ENCODE peak calls at places on chromosomes 4 and X, in four cellular contexts. One of them, this sample, is unnamed.

GRCh38 chr4:141614878-141615586 is 21.4 kb upstream of the IL15 start:
- DNase-seq in HepG2: no peak
- DNase-seq in GM12878: no peak
- DNase-seq in H1: no peak
- DNase-seq in this sample: no peak

GRCh38 chr4:89715611-89716010 is 121.3 kb downstream of the SNCA start:
- DNase-seq in H1: no peak
- DNase-seq in GM12878: no peak
- DNase-seq in HepG2: no peak
- DNase-seq in this sample: no peak

GRCh38 chrX:24023972-24024664 is 2.9 kb downstream of the KLHL15 start:
- DNase-seq in HepG2: no peak
- DNase-seq in H1: no peak
- DNase-seq in GM12878: no peak
- DNase-seq in this sample: no peak

GRCh38 chr4:7780751-7781348 is 158.8 kb downstream of the AFAP1 start:
- DNase-seq in HepG2: no peak
- DNase-seq in GM12878: no peak
- DNase-seq in H1: no peak
- DNase-seq in this sample: no peak

GRCh38 chr4:113673450-113673849 is 88.1 kb downstream of the CAMK2D start:
- DNase-seq in GM12878: no peak
- DNase-seq in H1: no peak
- DNase-seq in HepG2: no peak
- DNase-seq in this sample: no peak

GRCh38 chr4:24646777-24647460 is 62.6 kb upstream of the DHX15 start:
- DNase-seq in GM12878: no peak
- DNase-seq in H1: no peak
- DNase-seq in HepG2: no peak
- DNase-seq in this sample: no peak

GRCh38 chrX:17613979-17614572 is 123.2 kb upstream of the SCML1 start:
- DNase-seq in HepG2: peak
- DNase-seq in GM12878: no peak
- DNase-seq in H1: no peak
- DNase-seq in this sample: peak

GRCh38 chr4:139501117-139501516 is 47.2 kb downstream of the RAB33B start:
- DNase-seq in H1: no peak
- DNase-seq in HepG2: no peak
- DNase-seq in GM12878: no peak
- DNase-seq in this sample: no peak

GRCh38 chrX:2714551-2714950 is 23.5 kb downstream of the CD99 start:
- DNase-seq in H1: no peak
- DNase-seq in GM12878: no peak
- DNase-seq in HepG2: no peak
- DNase-seq in this sample: no peak

GRCh38 chr4:3514806-3515421 is 17.3 kb downstream of the LRPAP1 start:
- DNase-seq in HepG2: no peak
- DNase-seq in GM12878: no peak
- DNase-seq in H1: peak
- DNase-seq in this sample: no peak

GRCh38 chrX:129523076-129524055 is at the start of gene SMARCA1:
- DNase-seq in HepG2: peak
- DNase-seq in GM12878: no peak
- DNase-seq in H1: peak
- DNase-seq in this sample: peak

GRCh38 chrX:113986427-113986826 is 597.5 kb upstream of the HTR2C start:
- DNase-seq in GM12878: no peak
- DNase-seq in H1: no peak
- DNase-seq in HepG2: no peak
- DNase-seq in this sample: no peak

GRCh38 chr4:40713798-40714197 is 36.0 kb upstream of the NSUN7 start:
- DNase-seq in GM12878: no peak
- DNase-seq in H1: no peak
- DNase-seq in HepG2: no peak
- DNase-seq in this sample: no peak

GRCh38 chr4:13922873-13923645 is 295.5 kb upstream of the BOD1L1 start:
- DNase-seq in H1: no peak
- DNase-seq in HepG2: no peak
- DNase-seq in GM12878: no peak
- DNase-seq in this sample: no peak

GRCh38 chr4:123588631-123589223 is 192.1 kb downstream of the SPRY1 start:
- DNase-seq in H1: no peak
- DNase-seq in HepG2: peak
- DNase-seq in GM12878: peak
- DNase-seq in this sample: peak

GRCh38 chr4:20474119-20474518 is 222.4 kb downstream of the SLIT2 start:
- DNase-seq in HepG2: no peak
- DNase-seq in H1: no peak
- DNase-seq in GM12878: no peak
- DNase-seq in this sample: no peak

GRCh38 chrX:17923546-17923945 is 62.4 kb upstream of the RAI2 start:
- DNase-seq in GM12878: no peak
- DNase-seq in HepG2: no peak
- DNase-seq in H1: no peak
- DNase-seq in this sample: peak

GRCh38 chr4:79535516-79535915 is 127.5 kb upstream of the GK2 start:
- DNase-seq in H1: no peak
- DNase-seq in HepG2: no peak
- DNase-seq in GM12878: no peak
- DNase-seq in this sample: no peak

GRCh38 chr4:79540143-79540542 is 132.1 kb upstream of the GK2 start:
- DNase-seq in H1: no peak
- DNase-seq in GM12878: no peak
- DNase-seq in HepG2: no peak
- DNase-seq in this sample: no peak
- TF ChIP-seq SUZ12 in H1: no peak
- TF ChIP-seq SUZ12 in GM12878: no peak
- TF ChIP-seq SUZ12 in HepG2: no peak
- TF ChIP-seq SUZ12 in this sample: no peak

DNA sequence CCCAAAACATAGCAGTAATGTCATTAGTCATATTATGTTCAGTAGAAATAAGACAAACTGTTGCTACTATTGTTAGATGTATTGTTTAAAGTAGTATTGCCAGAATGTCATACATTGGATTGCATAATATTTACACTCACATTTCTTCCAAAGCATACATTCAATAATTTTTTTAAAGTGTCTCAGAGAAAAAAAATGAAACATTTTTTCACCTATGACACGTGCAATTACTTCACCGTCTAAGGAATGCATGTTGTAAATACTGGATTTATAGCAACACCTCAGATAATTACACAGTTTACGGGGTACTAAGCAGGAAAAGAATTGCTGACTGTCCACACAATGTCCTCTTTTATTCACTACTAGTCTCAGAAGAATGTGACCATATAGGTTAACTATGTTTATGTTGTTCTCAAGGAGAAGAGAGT is 162.1 kb downstream of the PCDH18 start:
- DNase-seq in HepG2: no peak
- DNase-seq in H1: no peak
- DNase-seq in GM12878: no peak
- DNase-seq in this sample: no peak
- TF ChIP-seq SP1 in HepG2: no peak
- TF ChIP-seq SP1 in H1: no peak
- TF ChIP-seq SP1 in GM12878: no peak
- TF ChIP-seq SP1 in this sample: no peak

DNA sequence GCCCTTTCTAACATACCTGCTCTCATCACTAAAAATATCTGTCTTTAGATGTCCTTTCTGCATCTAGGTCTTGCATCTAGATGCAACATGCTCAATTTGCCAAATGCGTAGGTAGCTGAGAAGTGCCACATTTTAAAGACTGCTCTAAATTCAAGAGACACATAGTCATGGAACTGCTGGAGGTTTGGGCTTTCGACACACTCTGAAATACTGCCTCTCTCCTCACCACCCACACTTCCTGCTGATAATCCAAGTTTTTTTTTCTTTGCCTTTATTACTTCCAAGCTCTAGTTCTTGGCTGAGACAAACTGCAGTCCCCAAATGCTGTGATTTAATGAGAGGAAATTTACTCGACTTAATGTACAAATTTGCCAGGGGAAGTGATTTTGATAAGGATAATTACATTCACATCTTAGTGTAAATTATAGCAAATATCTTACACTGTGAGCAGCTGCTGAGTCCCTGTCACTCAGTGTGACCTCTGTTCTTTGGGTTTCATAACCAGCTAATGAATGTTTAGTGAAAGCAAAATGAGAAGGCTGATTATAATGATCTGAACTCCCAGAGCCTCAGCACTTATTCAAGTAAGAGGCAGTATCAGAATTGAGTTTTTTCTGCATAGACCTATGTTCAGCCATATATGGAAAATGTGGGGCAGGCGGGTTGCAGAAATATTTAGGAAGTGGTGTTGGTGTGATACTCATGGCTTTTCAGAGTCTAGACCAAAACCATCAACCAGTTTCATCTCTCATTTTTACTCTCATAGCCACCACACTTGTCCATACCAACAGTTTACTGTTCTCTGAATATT is 31.3 kb downstream of the DRD5 start:
- DNase-seq in GM12878: peak
- DNase-seq in HepG2: no peak
- DNase-seq in H1: no peak
- DNase-seq in this sample: no peak
- TF ChIP-seq SUZ12 in GM12878: no peak
- TF ChIP-seq SUZ12 in HepG2: no peak
- TF ChIP-seq SUZ12 in H1: no peak
- TF ChIP-seq SUZ12 in this sample: no peak

GRCh38 chrX:31988975-31989374 is 917.1 kb upstream of the FTHL17 start:
- DNase-seq in HepG2: no peak
- DNase-seq in H1: no peak
- DNase-seq in GM12878: no peak
- DNase-seq in this sample: no peak
- TF ChIP-seq SP1 in HepG2: no peak
- TF ChIP-seq SP1 in H1: no peak
- TF ChIP-seq SP1 in GM12878: no peak
- TF ChIP-seq SP1 in this sample: no peak

DNA sequence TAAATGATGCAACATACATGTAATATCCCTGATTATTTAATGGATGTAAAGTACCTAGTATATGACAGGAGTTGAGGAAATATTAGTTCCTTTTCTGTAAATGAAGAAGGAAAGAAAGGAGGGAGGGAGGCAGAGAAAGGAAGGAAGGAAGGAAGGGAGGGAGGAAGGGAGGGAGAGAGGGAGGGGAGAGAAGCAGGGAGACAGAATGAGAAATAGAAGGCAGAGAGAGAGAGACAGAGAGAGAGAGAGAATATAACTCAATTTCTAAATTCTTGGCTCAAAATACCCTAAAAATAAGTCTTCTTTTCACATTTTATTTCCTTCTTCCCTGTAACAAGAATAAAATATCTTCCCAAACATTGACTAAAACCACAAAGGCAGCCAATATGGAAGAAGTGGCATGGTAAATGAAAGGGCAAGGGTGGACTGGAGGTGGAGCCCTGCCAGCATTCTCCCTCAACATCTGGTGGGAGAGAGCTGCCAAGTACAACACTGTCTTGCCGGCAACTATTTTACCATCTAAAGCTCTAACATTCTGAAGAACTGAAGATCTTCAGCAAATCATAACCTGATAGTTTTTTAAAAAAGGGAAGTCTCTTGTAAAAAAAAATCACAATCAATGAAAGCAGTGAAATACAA is 245.1 kb downstream of the PPP3CA start:
- DNase-seq in GM12878: no peak
- DNase-seq in HepG2: no peak
- DNase-seq in H1: no peak
- DNase-seq in this sample: no peak
- TF ChIP-seq SUZ12 in GM12878: no peak
- TF ChIP-seq SUZ12 in HepG2: no peak
- TF ChIP-seq SUZ12 in H1: no peak
- TF ChIP-seq SUZ12 in this sample: no peak